ENCODE peak calls at places on chromosomes 16 and 17, in ten cellular contexts. One of them, this sample, is unnamed.

GRCh38 chr17:20975566-20975965 is 67.2 kb downstream of the USP22 start:
- DNase-seq in H54: no peak
- DNase-seq in ELR: peak
- DNase-seq in CD8-positive, alpha-beta T cell: no peak
- DNase-seq in DMS153: no peak
- DNase-seq in ELF-1: no peak
- DNase-seq in fibroblast of lung: no peak
- DNase-seq in AG09309: no peak
- DNase-seq in foreskin fibroblast: no peak
- DNase-seq in NCI-H2029: no peak
- DNase-seq in this sample: peak

GRCh38 chr16:54466233-54466632 is 179.6 kb upstream of the IRX3 start:
- DNase-seq in H54: no peak
- DNase-seq in ELR: no peak
- DNase-seq in CD8-positive, alpha-beta T cell: no peak
- DNase-seq in DMS153: peak
- DNase-seq in ELF-1: no peak
- DNase-seq in fibroblast of lung: no peak
- DNase-seq in AG09309: no peak
- DNase-seq in foreskin fibroblast: no peak
- DNase-seq in NCI-H2029: peak
- DNase-seq in this sample: no peak

GRCh38 chr17:78637146-78637545 is 60.0 kb upstream of the DNAH17 start:
- DNase-seq in H54: no peak
- DNase-seq in ELR: no peak
- DNase-seq in CD8-positive, alpha-beta T cell: no peak
- DNase-seq in DMS153: no peak
- DNase-seq in ELF-1: no peak
- DNase-seq in fibroblast of lung: no peak
- DNase-seq in AG09309: no peak
- DNase-seq in foreskin fibroblast: no peak
- DNase-seq in NCI-H2029: no peak
- DNase-seq in this sample: no peak

GRCh38 chr17:62626719-62627218 is 701 bp upstream of the MRC2 start:
- DNase-seq in H54: peak
- DNase-seq in ELR: peak
- DNase-seq in CD8-positive, alpha-beta T cell: no peak
- DNase-seq in DMS153: no peak
- DNase-seq in ELF-1: no peak
- DNase-seq in fibroblast of lung: peak
- DNase-seq in AG09309: peak
- DNase-seq in foreskin fibroblast: peak
- DNase-seq in NCI-H2029: no peak
- DNase-seq in this sample: peak

GRCh38 chr16:11497329-11497805 is 89.4 kb downstream of the LITAF start:
- DNase-seq in H54: peak
- DNase-seq in ELR: peak
- DNase-seq in CD8-positive, alpha-beta T cell: no peak
- DNase-seq in DMS153: peak
- DNase-seq in ELF-1: peak
- DNase-seq in fibroblast of lung: peak
- DNase-seq in AG09309: peak
- DNase-seq in foreskin fibroblast: peak
- DNase-seq in NCI-H2029: peak
- DNase-seq in this sample: peak

GRCh38 chr17:67637901-67638641 is 79.7 kb upstream of the NOL11 start:
- DNase-seq in H54: no peak
- DNase-seq in ELR: no peak
- DNase-seq in CD8-positive, alpha-beta T cell: no peak
- DNase-seq in DMS153: no peak
- DNase-seq in ELF-1: no peak
- DNase-seq in fibroblast of lung: peak
- DNase-seq in AG09309: no peak
- DNase-seq in foreskin fibroblast: no peak
- DNase-seq in NCI-H2029: peak
- DNase-seq in this sample: peak

GRCh38 chr16:8935989-8936388 is 27.7 kb downstream of the USP7 start:
- DNase-seq in H54: no peak
- DNase-seq in ELR: no peak
- DNase-seq in CD8-positive, alpha-beta T cell: no peak
- DNase-seq in DMS153: no peak
- DNase-seq in ELF-1: peak
- DNase-seq in fibroblast of lung: no peak
- DNase-seq in AG09309: no peak
- DNase-seq in foreskin fibroblast: no peak
- DNase-seq in NCI-H2029: no peak
- DNase-seq in this sample: no peak

GRCh38 chr17:57090560-57091185 is 5.6 kb downstream of the AKAP1 start:
- DNase-seq in H54: no peak
- DNase-seq in ELR: peak
- DNase-seq in CD8-positive, alpha-beta T cell: no peak
- DNase-seq in DMS153: no peak
- DNase-seq in ELF-1: no peak
- DNase-seq in fibroblast of lung: no peak
- DNase-seq in AG09309: peak
- DNase-seq in foreskin fibroblast: peak
- DNase-seq in NCI-H2029: no peak
- DNase-seq in this sample: no peak

GRCh38 chr17:82592751-82593589 is 55.3 kb downstream of the WDR45B start:
- DNase-seq in H54: no peak
- DNase-seq in ELR: peak
- DNase-seq in CD8-positive, alpha-beta T cell: peak
- DNase-seq in DMS153: peak
- DNase-seq in ELF-1: peak
- DNase-seq in fibroblast of lung: peak
- DNase-seq in AG09309: no peak
- DNase-seq in foreskin fibroblast: peak
- DNase-seq in NCI-H2029: peak
- DNase-seq in this sample: peak

GRCh38 chr17:2024572-2025219 is 438 bp downstream of the RTN4RL1 start:
- DNase-seq in H54: no peak
- DNase-seq in ELR: no peak
- DNase-seq in CD8-positive, alpha-beta T cell: no peak
- DNase-seq in DMS153: no peak
- DNase-seq in ELF-1: peak
- DNase-seq in fibroblast of lung: no peak
- DNase-seq in AG09309: no peak
- DNase-seq in foreskin fibroblast: no peak
- DNase-seq in NCI-H2029: no peak
- DNase-seq in this sample: no peak

GRCh38 chr17:51508048-51508447 is 247.7 kb downstream of the UTP18 start:
- DNase-seq in H54: no peak
- DNase-seq in ELR: no peak
- DNase-seq in CD8-positive, alpha-beta T cell: no peak
- DNase-seq in DMS153: no peak
- DNase-seq in ELF-1: no peak
- DNase-seq in fibroblast of lung: no peak
- DNase-seq in AG09309: no peak
- DNase-seq in foreskin fibroblast: no peak
- DNase-seq in NCI-H2029: peak
- DNase-seq in this sample: no peak

GRCh38 chr16:7182510-7183109 is 150.0 kb upstream of the RBFOX1 start:
- DNase-seq in H54: no peak
- DNase-seq in ELR: no peak
- DNase-seq in CD8-positive, alpha-beta T cell: no peak
- DNase-seq in DMS153: no peak
- DNase-seq in ELF-1: peak
- DNase-seq in fibroblast of lung: no peak
- DNase-seq in AG09309: no peak
- DNase-seq in foreskin fibroblast: no peak
- DNase-seq in NCI-H2029: no peak
- DNase-seq in this sample: no peak

GRCh38 chr17:74860229-74860998 is 729 bp upstream of the GRIN2C start:
- DNase-seq in H54: no peak
- DNase-seq in ELR: no peak
- DNase-seq in CD8-positive, alpha-beta T cell: peak
- DNase-seq in DMS153: no peak
- DNase-seq in ELF-1: no peak
- DNase-seq in fibroblast of lung: no peak
- DNase-seq in AG09309: no peak
- DNase-seq in foreskin fibroblast: no peak
- DNase-seq in NCI-H2029: no peak
- DNase-seq in this sample: no peak

GRCh38 chr17:69423450-69423849 is 9.0 kb downstream of the MAP2K6 start:
- DNase-seq in H54: no peak
- DNase-seq in ELR: peak
- DNase-seq in CD8-positive, alpha-beta T cell: peak
- DNase-seq in DMS153: no peak
- DNase-seq in ELF-1: no peak
- DNase-seq in fibroblast of lung: no peak
- DNase-seq in AG09309: no peak
- DNase-seq in foreskin fibroblast: no peak
- DNase-seq in NCI-H2029: no peak
- DNase-seq in this sample: no peak

GRCh38 chr17:35788504-35788998 is 6.9 kb downstream of the MMP28 start:
- DNase-seq in H54: peak
- DNase-seq in ELR: peak
- DNase-seq in CD8-positive, alpha-beta T cell: no peak
- DNase-seq in DMS153: no peak
- DNase-seq in ELF-1: peak
- DNase-seq in fibroblast of lung: peak
- DNase-seq in AG09309: no peak
- DNase-seq in foreskin fibroblast: peak
- DNase-seq in NCI-H2029: no peak
- DNase-seq in this sample: peak

GRCh38 chr16:81204794-81205680 is 33.5 kb upstream of the BCO1 start:
- DNase-seq in H54: peak
- DNase-seq in ELR: peak
- DNase-seq in CD8-positive, alpha-beta T cell: peak
- DNase-seq in DMS153: no peak
- DNase-seq in ELF-1: peak
- DNase-seq in fibroblast of lung: peak
- DNase-seq in AG09309: no peak
- DNase-seq in foreskin fibroblast: peak
- DNase-seq in NCI-H2029: no peak
- DNase-seq in this sample: peak

GRCh38 chr17:43015579-43015978 is 6.6 kb downstream of the VAT1 start:
- DNase-seq in H54: no peak
- DNase-seq in ELR: no peak
- DNase-seq in CD8-positive, alpha-beta T cell: no peak
- DNase-seq in DMS153: no peak
- DNase-seq in ELF-1: no peak
- DNase-seq in fibroblast of lung: no peak
- DNase-seq in AG09309: no peak
- DNase-seq in foreskin fibroblast: no peak
- DNase-seq in NCI-H2029: no peak
- DNase-seq in this sample: no peak

GRCh38 chr17:29165800-29166506 is 14.2 kb downstream of the MYO18A start:
- DNase-seq in H54: no peak
- DNase-seq in ELR: no peak
- DNase-seq in CD8-positive, alpha-beta T cell: no peak
- DNase-seq in DMS153: no peak
- DNase-seq in ELF-1: no peak
- DNase-seq in fibroblast of lung: no peak
- DNase-seq in AG09309: no peak
- DNase-seq in foreskin fibroblast: no peak
- DNase-seq in NCI-H2029: no peak
- DNase-seq in this sample: no peak

GRCh38 chr16:1909661-1910231 is 8.5 kb downstream of the HS3ST6 start:
- DNase-seq in H54: no peak
- DNase-seq in ELR: no peak
- DNase-seq in CD8-positive, alpha-beta T cell: no peak
- DNase-seq in DMS153: peak
- DNase-seq in ELF-1: no peak
- DNase-seq in fibroblast of lung: no peak
- DNase-seq in AG09309: no peak
- DNase-seq in foreskin fibroblast: no peak
- DNase-seq in NCI-H2029: no peak
- DNase-seq in this sample: no peak

GRCh38 chr17:80358861-80359260 is 56.1 kb upstream of the ENDOV start:
- DNase-seq in H54: no peak
- DNase-seq in ELR: no peak
- DNase-seq in CD8-positive, alpha-beta T cell: no peak
- DNase-seq in DMS153: no peak
- DNase-seq in ELF-1: no peak
- DNase-seq in fibroblast of lung: no peak
- DNase-seq in AG09309: no peak
- DNase-seq in foreskin fibroblast: no peak
- DNase-seq in NCI-H2029: no peak
- DNase-seq in this sample: no peak

GRCh38 chr16:495127-495748 is 32.3 kb upstream of the CAPN15 start:
- DNase-seq in H54: peak
- DNase-seq in ELR: peak
- DNase-seq in CD8-positive, alpha-beta T cell: no peak
- DNase-seq in DMS153: peak
- DNase-seq in ELF-1: peak
- DNase-seq in fibroblast of lung: peak
- DNase-seq in AG09309: no peak
- DNase-seq in foreskin fibroblast: peak
- DNase-seq in NCI-H2029: no peak
- DNase-seq in this sample: peak

GRCh38 chr17:1331708-1332107 is 52.2 kb downstream of the TRARG1 start:
- DNase-seq in H54: no peak
- DNase-seq in ELR: no peak
- DNase-seq in CD8-positive, alpha-beta T cell: no peak
- DNase-seq in DMS153: no peak
- DNase-seq in ELF-1: no peak
- DNase-seq in fibroblast of lung: no peak
- DNase-seq in AG09309: no peak
- DNase-seq in foreskin fibroblast: no peak
- DNase-seq in NCI-H2029: no peak
- DNase-seq in this sample: no peak

GRCh38 chr16:52526429-52526828 is 20.5 kb downstream of the TOX3 start:
- DNase-seq in H54: no peak
- DNase-seq in ELR: no peak
- DNase-seq in CD8-positive, alpha-beta T cell: no peak
- DNase-seq in DMS153: no peak
- DNase-seq in ELF-1: no peak
- DNase-seq in fibroblast of lung: no peak
- DNase-seq in AG09309: no peak
- DNase-seq in foreskin fibroblast: no peak
- DNase-seq in NCI-H2029: no peak
- DNase-seq in this sample: no peak